ENCODE peak calls at places on chromosomes 1 and 21, in nine cellular contexts. Q is brain microvascular endothelial cell, I is AG04450, U is PC-9, Z is K562, N is mammary epithelial cell, C is pancreas, D is IMR-90, O is RWPE2. Y is an unnamed sample.

GRCh38 chr1:73576084-73576483 is 621.9 kb downstream of the LRRIQ3 start:
- DNase-seq in Q (no peak), I (no peak), U (no peak), Z (no peak), N (no peak), C (no peak), D (no peak), O (no peak), Y (no peak)

GRCh38 chr1:236016083-236016482 is 48.8 kb downstream of the NID1 start:
- DNase-seq in Q (no peak), I (no peak), U (no peak), Z (no peak), N (no peak), C (no peak), D (peak), O (no peak), Y (no peak)

GRCh38 chr1:60679524-60679923 is 402.8 kb upstream of the NFIA start:
- DNase-seq in Q (no peak), I (no peak), U (no peak), Z (no peak), N (no peak), C (no peak), D (no peak), O (no peak), Y (no peak)

GRCh38 chr1:9027307-9027706 is 1.1 kb upstream of the SLC2A7 start:
- DNase-seq in Q (no peak), I (no peak), U (no peak), Z (no peak), N (no peak), C (no peak), D (no peak), O (no peak), Y (no peak)

GRCh38 chr1:87794788-87795614 is 466.3 kb downstream of the LMO4 start:
- DNase-seq in Q (peak), I (peak), U (peak), Z (no peak), N (peak), C (no peak), D (peak), O (peak), Y (peak)

GRCh38 chr1:108327534-108328462 is 83.9 kb upstream of the NBPF4 start:
- DNase-seq in Q (no peak), I (no peak), U (peak), Z (no peak), N (no peak), C (no peak), D (no peak), O (no peak), Y (no peak)

GRCh38 chr1:91564888-91565700 is 64.4 kb downstream of the CDC7 start:
- DNase-seq in Q (no peak), I (peak), U (no peak), Z (no peak), N (peak), C (no peak), D (peak), O (no peak), Y (no peak)

GRCh38 chr1:151908228-151908691 is 1.1 kb downstream of the THEM4 start:
- DNase-seq in Q (no peak), I (no peak), U (peak), Z (no peak), N (no peak), C (no peak), D (peak), O (no peak), Y (no peak)

GRCh38 chr1:230163719-230164118 is 96.7 kb downstream of the GALNT2 start:
- DNase-seq in Q (no peak), I (no peak), U (no peak), Z (no peak), N (no peak), C (no peak), D (no peak), O (no peak), Y (no peak)

GRCh38 chr1:46447499-46448108 is 42.0 kb upstream of the DMBX1 start:
- DNase-seq in Q (no peak), I (no peak), U (no peak), Z (no peak), N (no peak), C (no peak), D (no peak), O (no peak), Y (no peak)

GRCh38 chr1:47951026-47951425 is 46.2 kb downstream of the TRABD2B start:
- DNase-seq in Q (no peak), I (no peak), U (no peak), Z (no peak), N (peak), C (no peak), D (no peak), O (no peak), Y (no peak)

GRCh38 chr1:3027611-3028371 is 6.5 kb downstream of the ACTRT2 start:
- DNase-seq in Q (no peak), I (no peak), U (no peak), Z (no peak), N (no peak), C (no peak), D (no peak), O (peak), Y (no peak)

DNA sequence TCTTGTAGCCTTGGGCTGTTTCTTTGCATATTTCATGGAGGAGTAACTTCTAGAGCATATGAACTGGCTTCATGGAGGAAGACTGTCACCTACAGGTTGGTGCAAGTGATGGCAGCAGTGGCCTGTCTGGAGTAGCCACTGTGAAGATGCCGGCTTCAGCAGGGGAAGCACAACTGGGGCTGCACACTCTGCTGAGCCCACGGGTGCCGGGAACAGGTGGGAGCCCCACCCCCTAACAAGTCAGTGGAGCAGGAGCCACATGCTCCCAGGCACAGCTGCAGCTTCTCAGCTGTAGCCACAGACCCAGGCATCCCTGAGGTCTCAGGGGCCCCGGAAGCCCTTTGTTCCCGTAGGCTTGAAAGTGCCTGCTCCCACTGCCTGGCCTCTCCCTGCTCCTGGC is 43.2 kb upstream of the C1orf185 start:
- DNase-seq in Q (peak), I (no peak), U (peak), Z (peak), N (peak), C (no peak), D (peak), O (no peak), Y (no peak)
- TF ChIP-seq CTCF in Q (peak), I (peak), U (peak), Z (peak), N (peak), C (no peak), D (peak), O (no peak), Y (peak)

DNA sequence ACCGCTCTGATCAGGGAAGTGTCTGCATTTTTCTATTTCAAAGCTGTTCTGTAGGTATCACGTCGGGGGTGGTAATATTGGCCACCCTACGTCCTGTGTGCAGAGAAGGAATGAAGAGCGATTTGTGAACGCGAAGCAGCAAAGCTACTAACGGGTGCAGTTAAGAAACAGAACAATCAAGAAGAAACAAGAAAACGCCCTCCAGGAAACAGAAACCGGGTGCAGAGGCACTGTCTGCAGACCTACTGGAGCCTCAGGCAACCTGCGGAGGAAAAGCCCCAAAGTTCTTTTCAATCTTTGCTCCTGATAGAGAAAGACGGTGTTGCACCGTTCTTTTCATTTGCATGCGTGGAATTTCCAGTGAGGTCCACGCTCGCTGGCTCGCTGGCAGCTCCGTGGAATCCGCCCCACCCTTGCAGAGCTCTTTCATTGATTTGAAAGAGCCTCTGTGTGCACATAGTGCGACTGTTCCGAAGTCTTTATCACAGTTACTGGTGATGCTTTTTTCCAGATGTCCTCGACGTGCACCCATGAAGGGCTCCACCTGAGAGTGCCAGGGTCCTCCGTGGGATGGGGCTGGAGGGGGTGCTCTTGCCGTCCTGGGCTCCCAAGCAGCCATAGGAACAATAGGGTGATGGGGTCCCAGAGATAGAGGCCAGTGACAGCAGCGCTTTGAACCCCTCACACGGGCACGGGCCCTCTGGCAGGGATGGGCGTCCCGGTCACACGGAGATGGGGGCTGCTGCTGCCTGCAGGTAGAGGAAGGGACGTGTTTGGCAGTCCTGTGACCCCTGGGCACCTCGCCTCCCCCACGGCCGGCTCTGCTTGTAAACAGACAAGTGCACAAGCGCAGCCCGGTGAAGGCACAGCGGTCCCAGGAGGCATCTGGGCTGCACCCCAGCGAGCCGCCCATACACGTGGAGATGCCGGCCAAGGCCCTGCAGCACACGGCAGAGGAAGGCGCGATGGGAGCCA is 36.8 kb upstream of the PDE9A start:
- DNase-seq in Q (no peak), I (no peak), U (no peak), Z (no peak), N (peak), C (no peak), D (no peak), O (peak), Y (no peak)
- H3K4me3 ChIP-seq in Q (no peak), I (no peak), U (peak), Z (no peak), N (peak), C (no peak), D (no peak), O (no peak), Y (no peak)

GRCh38 chr1:113874017-113874879 is 2.7 kb upstream of the PTPN22 start:
- DNase-seq in Q (no peak), I (no peak), U (peak), Z (peak), N (peak), C (peak), D (peak), O (no peak), Y (no peak)
- TF ChIP-seq CTCF in Q (peak), I (peak), U (peak), Z (peak), N (peak), C (no peak), D (peak), O (peak), Y (peak)

DNA sequence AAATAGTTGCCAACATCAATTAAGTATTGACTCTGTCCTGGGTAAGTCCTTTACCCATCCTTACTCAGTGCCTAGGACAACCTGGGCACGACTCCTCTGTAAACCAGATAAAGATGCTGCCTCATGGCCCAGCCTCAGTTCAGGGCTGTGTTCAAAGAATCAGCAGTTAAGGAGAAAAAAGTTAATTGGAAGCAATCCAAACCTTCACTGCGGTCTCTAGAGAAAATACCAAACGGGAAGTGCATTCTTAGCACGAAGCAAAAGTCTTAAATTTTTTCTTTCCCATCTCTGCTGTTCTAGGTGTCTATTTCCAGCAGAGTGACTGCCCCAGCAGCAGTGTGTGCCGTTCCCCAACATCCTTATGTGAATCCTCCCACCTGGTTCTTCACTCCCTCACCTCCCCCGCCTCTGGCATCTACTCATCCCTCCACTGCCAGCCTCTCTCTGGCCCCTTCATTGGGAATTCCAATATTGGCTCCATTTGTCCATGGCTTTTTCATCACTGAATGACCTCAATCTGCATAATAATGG is 23.2 kb downstream of the KANK4 start:
- DNase-seq in Q (peak), I (no peak), U (no peak), Z (no peak), N (peak), C (no peak), D (peak), O (no peak), Y (no peak)
- H3K4me3 ChIP-seq in Q (peak), I (no peak), U (no peak), Z (no peak), N (peak), C (no peak), D (no peak), O (no peak), Y (no peak)

GRCh38 chr1:160993544-160993943 is 27.4 kb downstream of the F11R start:
- DNase-seq in Q (peak), I (peak), U (peak), Z (no peak), N (peak), C (no peak), D (peak), O (no peak), Y (no peak)
- TF ChIP-seq CTCF in Q (peak), I (peak), U (peak), Z (peak), N (peak), C (no peak), D (peak), O (peak), Y (peak)

GRCh38 chr1:28064064-28064463 is 24.3 kb downstream of the EYA3 start:
- DNase-seq in Q (no peak), I (no peak), U (no peak), Z (no peak), N (peak), C (no peak), D (peak), O (no peak), Y (no peak)

GRCh38 chr1:28071813-28072212 is 16.6 kb downstream of the EYA3 start:
- DNase-seq in Q (no peak), I (no peak), U (no peak), Z (no peak), N (no peak), C (no peak), D (no peak), O (no peak), Y (no peak)

GRCh38 chr1:28066393-28067154 is 21.8 kb downstream of the EYA3 start:
- DNase-seq in Q (no peak), I (no peak), U (no peak), Z (no peak), N (no peak), C (no peak), D (no peak), O (no peak), Y (no peak)

GRCh38 chr1:28070725-28071593 is 17.5 kb downstream of the EYA3 start:
- DNase-seq in Q (no peak), I (no peak), U (no peak), Z (no peak), N (no peak), C (no peak), D (no peak), O (no peak), Y (no peak)

GRCh38 chr1:28067523-28068090 is 20.8 kb downstream of the EYA3 start:
- DNase-seq in Q (no peak), I (no peak), U (no peak), Z (no peak), N (no peak), C (no peak), D (peak), O (no peak), Y (no peak)
- H3K4me3 ChIP-seq in Q (no peak), I (no peak), U (no peak), Z (no peak), N (no peak), C (no peak), D (no peak), O (no peak), Y (no peak)

DNA sequence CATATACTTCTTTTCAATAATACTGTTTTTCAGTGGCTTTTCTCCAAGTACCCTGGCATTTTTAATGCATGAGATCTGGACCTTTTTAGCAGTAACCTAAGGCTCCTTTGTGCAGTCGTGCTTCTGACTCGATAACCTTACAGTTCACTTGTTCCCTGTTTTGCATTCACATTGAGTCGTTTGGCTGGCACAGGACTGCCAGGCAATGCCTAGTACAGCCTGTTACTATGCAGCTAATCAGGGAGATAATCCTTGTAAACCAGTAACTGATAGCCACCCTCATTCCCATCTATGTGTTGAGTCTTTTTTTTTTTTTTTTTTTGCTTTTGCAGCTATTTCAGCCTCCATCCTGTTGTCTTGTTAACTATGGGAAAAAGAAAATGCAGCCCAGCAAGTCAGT is 3.8 kb downstream of the ATP1B1 start:
- DNase-seq in Q (no peak), I (no peak), U (no peak), Z (no peak), N (no peak), C (no peak), D (no peak), O (no peak), Y (no peak)
- TF ChIP-seq CTCF in Q (no peak), I (no peak), U (no peak), Z (no peak), N (no peak), C (no peak), D (no peak), O (no peak), Y (no peak)